ENCODE peak calls at places on chromosomes 12 and 14, in four cellular contexts. C is H1, Q is HepG2, H is K562. G is an unnamed sample.

GRCh38 chr12:97308576-97309198 is 153.9 kb upstream of the RMST start:
- DNase-seq in C (no peak), Q (peak), H (peak), G (peak)

GRCh38 chr12:31896514-31897039 is 62.6 kb upstream of the RESF1 start:
- DNase-seq in H (peak), C (no peak), Q (no peak), G (no peak)

GRCh38 chr12:85279449-85280137 is 427 bp upstream of the ALX1 start:
- DNase-seq in H (no peak), C (no peak), Q (no peak), G (no peak)

GRCh38 chr14:41607966-41608663 is 1.4 kb downstream of the LRFN5 start:
- DNase-seq in H (no peak), Q (no peak), C (no peak), G (no peak)

GRCh38 chr14:104743461-104744380 is 9.2 kb upstream of the SIVA1 start:
- DNase-seq in C (no peak), Q (no peak), H (no peak), G (no peak)

GRCh38 chr12:51788876-51789275 is 59.6 kb downstream of the FIGNL2 start:
- DNase-seq in Q (no peak), H (no peak), C (no peak), G (no peak)

GRCh38 chr12:45214739-45215418 is 1.0 kb upstream of the ANO6 start:
- DNase-seq in Q (no peak), C (no peak), H (no peak), G (no peak)

GRCh38 chr14:90900712-90901111 is 84.5 kb upstream of the TTC7B start:
- DNase-seq in H (no peak), Q (no peak), C (no peak), G (no peak)

GRCh38 chr12:108759914-108760313 is 28.6 kb upstream of the CORO1C start:
- DNase-seq in H (no peak), C (no peak), Q (no peak), G (no peak)

GRCh38 chr14:104872469-104873341 is 7.6 kb downstream of the CEP170B start:
- DNase-seq in C (no peak), H (no peak), Q (no peak), G (no peak)

DNA sequence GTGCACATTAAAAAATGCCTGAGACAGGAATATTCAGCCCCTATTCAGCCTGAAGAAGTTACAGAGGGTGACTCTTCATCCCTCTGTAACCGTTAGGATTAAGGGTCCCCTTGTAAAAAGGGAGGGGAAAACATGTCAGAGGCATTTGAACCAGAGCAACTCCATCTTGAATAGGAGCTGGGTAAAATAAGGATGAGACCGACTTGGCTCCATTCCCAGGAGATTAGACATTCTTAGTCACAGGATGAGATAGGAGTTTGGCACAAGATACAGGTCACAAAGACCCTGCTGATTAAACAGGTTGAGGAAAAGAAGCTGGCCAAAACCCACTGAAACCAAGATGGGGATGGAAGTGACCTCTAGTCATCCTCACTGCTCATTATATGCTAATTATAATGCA is 19.9 kb upstream of the MDM1 start:
- DNase-seq in C (no peak), H (no peak), Q (no peak), G (no peak)
- TF ChIP-seq FOSL1 in C (no peak), H (peak), Q (no peak), G (no peak)

GRCh38 chr14:43360239-43360638 is 1146.8 kb downstream of the FSCB start:
- DNase-seq in Q (no peak), C (no peak), H (no peak), G (no peak)
- H2AFZ ChIP-seq in Q (no peak), C (no peak), H (no peak), G (no peak)

GRCh38 chr12:92537235-92537960 is 165.4 kb upstream of the PLEKHG7 start:
- DNase-seq in H (no peak), C (no peak), Q (no peak), G (no peak)
- TF ChIP-seq MAX in H (no peak), C (no peak), Q (no peak), G (no peak)

DNA sequence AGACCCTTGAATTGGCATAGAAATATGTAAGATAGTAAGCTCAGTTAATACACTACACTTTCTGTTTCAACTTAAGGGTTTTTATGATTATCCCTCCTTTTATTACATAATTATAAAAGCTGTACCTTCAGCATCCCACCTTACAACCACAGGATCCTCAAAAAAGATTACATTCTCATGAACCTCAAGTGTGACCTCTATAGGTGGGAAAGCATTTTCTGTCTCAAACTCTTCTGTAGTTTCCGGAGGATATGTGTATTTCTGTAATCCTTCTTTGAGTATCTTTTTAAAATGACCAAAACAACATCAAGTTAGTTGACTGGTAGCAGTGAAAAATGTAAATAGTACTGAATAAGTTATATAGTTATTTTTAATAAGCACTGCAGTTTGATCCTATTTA is 75.9 kb downstream of the DNAI7 start:
- DNase-seq in Q (no peak), H (no peak), C (no peak), G (no peak)
- TF ChIP-seq FOSL1 in Q (no peak), H (no peak), C (no peak), G (no peak)

DNA sequence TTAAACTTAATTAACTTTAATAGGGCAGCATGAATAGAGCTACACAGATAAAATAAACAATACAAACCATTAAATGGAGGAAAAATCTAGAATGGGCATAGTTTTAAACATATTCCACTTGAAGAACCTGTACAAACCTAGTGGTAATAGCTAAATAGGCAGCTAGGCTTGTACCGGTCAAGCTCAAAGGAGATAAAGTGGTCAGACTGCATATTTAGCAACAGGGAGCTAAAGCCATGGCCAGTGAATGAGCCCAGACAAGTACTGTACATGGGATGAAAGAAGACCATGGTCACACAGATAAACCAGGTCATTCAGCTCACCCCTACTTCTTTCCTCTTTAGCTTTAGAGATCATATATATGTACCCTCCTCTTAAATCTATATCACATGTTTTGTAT is 186.6 kb upstream of the KRR1 start:
- DNase-seq in H (no peak), C (no peak), Q (no peak), G (peak)
- H2AFZ ChIP-seq in H (no peak), C (no peak), Q (no peak), G (no peak)

DNA sequence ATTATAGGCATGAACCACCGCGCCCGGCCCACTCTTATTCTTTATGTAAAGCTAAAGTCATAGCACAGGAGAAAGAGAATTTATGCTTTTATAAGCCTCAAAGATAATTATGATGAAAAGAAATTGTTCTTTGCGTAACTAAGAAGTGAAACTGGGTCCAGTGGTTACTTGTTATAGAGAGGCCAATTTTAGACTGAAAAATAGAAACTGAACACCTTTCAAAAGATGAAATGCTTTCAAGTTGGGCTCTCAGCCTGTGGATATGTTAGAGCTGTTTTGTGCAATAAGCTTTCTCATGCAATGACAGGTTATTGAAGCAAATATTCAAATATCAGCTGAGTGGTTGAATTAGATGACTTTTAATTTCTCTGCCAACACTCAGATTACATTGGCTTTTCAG is 7.9 kb downstream of the TMEM253 start:
- DNase-seq in C (no peak), Q (no peak), H (no peak), G (no peak)
- TF ChIP-seq MAX in C (no peak), Q (no peak), H (no peak), G (no peak)